ENCODE peak calls at places on chromosomes 6 and 20, in eight cellular contexts. A is NCI-H1694; P is brain microvascular endothelial cell; M is stimulated activated CD8-positive, alpha-beta memory T cell treated with anti-CD3 and anti-CD28 coated beads, Interleukin-7, amount 100 ng/mL, for 4 hours; T is lower leg skin; C is fibroblast of mammary gland; W is NCI-H2171; G is EH. Y is an unnamed sample.

GRCh38 chr20:50380697-50381040 is 129.5 kb upstream of the PTPN1 start:
- DNase-seq in M (no peak), T (no peak), P (peak), W (no peak), G (peak), A (peak), C (peak), Y (no peak)

GRCh38 chr6:166825553-166826145 is 130.7 kb downstream of the RNASET2 start:
- DNase-seq in M (no peak), T (no peak), P (peak), W (no peak), A (no peak), C (peak), G (peak), Y (no peak)

GRCh38 chr20:25025091-25025861 is 32.7 kb downstream of the ACSS1 start:
- DNase-seq in C (no peak), G (no peak), W (no peak), A (no peak), T (no peak), P (no peak), M (no peak), Y (no peak)

GRCh38 chr6:12034349-12034748 is 22.2 kb downstream of the HIVEP1 start:
- DNase-seq in A (no peak), C (no peak), T (no peak), P (no peak), M (no peak), G (no peak), W (no peak), Y (no peak)

GRCh38 chr20:9388826-9389187 is 125.6 kb upstream of the LAMP5 start:
- DNase-seq in W (no peak), M (no peak), C (no peak), G (no peak), P (no peak), A (no peak), T (no peak), Y (no peak)

GRCh38 chr6:159156089-159156488 is 13.1 kb upstream of the FNDC1 start:
- DNase-seq in G (no peak), C (no peak), P (no peak), T (no peak), A (no peak), W (no peak), M (no peak), Y (no peak)

GRCh38 chr20:35462351-35462750 is 7.0 kb downstream of the CEP250 start:
- DNase-seq in W (peak), P (no peak), T (no peak), C (no peak), M (no peak), A (peak), G (no peak), Y (no peak)

GRCh38 chr6:10190042-10190441 is 224.8 kb downstream of the TFAP2A start:
- DNase-seq in C (no peak), A (no peak), G (peak), W (no peak), M (no peak), T (no peak), P (no peak), Y (no peak)

GRCh38 chr6:68226460-68226859 is 408.6 kb upstream of the ADGRB3 start:
- DNase-seq in A (no peak), G (no peak), M (no peak), T (no peak), P (no peak), C (no peak), W (no peak), Y (no peak)

GRCh38 chr20:19992996-19993908 is 23.9 kb upstream of the NAA20 start:
- DNase-seq in C (peak), P (peak), G (peak), T (no peak), A (no peak), W (no peak), M (no peak), Y (no peak)

GRCh38 chr6:33427585-33428218 is 7.8 kb downstream of the SYNGAP1 start:
- DNase-seq in G (peak), C (no peak), A (no peak), T (no peak), M (peak), W (no peak), P (no peak), Y (no peak)

GRCh38 chr6:117907600-117908245 is 659 bp downstream of the SLC35F1 start:
- DNase-seq in M (no peak), G (no peak), T (no peak), A (no peak), P (no peak), C (no peak), W (no peak), Y (no peak)